ENCODE peak calls at places on chromosome 12, in eight cellular contexts. X is upper lobe of right lung; M is lower lobe of right lung; A is AG04450; T is CD4-positive, alpha-beta memory T cell; C is effector memory CD4-positive, alpha-beta T cell; Y is Panc1; D is CD8-positive, alpha-beta T cell. O is an unnamed sample. For H3K9me3, the result is how much of the 10 kb centered on the place peaks cover.

GRCh38 chr12:11901687-11902524 is 168.8 kb upstream of the BCL2L14 start:
- DNase-seq in A (no peak), C (no peak), Y (no peak), T (no peak), M (no peak), X (no peak), D (no peak), O (no peak)

GRCh38 chr12:62426095-62426488 is 40.5 kb upstream of the MON2 start:
- DNase-seq in A (no peak), X (no peak), Y (no peak), C (no peak), T (no peak), M (no peak), D (no peak), O (no peak)

GRCh38 chr12:1972260-1972659 is 32.0 kb downstream of the DCP1B start:
- DNase-seq in D (no peak), X (no peak), M (no peak), Y (no peak), T (no peak), A (peak), C (no peak), O (no peak)

GRCh38 chr12:69348162-69348938 is at the start of gene LYZ:
- DNase-seq in A (no peak), T (no peak), C (no peak), X (no peak), M (no peak), D (no peak), Y (no peak), O (no peak)

GRCh38 chr12:50283924-50284236 is 560 bp upstream of the LIMA1 start:
- DNase-seq in M (no peak), Y (no peak), T (no peak), X (no peak), C (no peak), D (no peak), A (no peak), O (no peak)

GRCh38 chr12:49264466-49264872 is 413 bp upstream of the TUBA1C start:
- DNase-seq in Y (no peak), M (no peak), T (peak), C (peak), A (no peak), X (no peak), D (no peak), O (peak)

GRCh38 chr12:53338916-53339315 is 2.8 kb upstream of the SP7 start:
- DNase-seq in T (no peak), M (no peak), Y (no peak), C (no peak), A (no peak), X (no peak), D (no peak), O (no peak)

GRCh38 chr12:47361389-47362031 is 281.8 kb upstream of the AMIGO2 start:
- DNase-seq in A (no peak), M (no peak), T (peak), D (no peak), Y (no peak), X (no peak), C (peak), O (no peak)

GRCh38 chr12:108526482-108527234 is 11.6 kb downstream of the FICD start:
- DNase-seq in Y (no peak), X (no peak), C (no peak), A (no peak), M (no peak), D (no peak), T (no peak), O (no peak)

GRCh38 chr12:29889737-29890136 is 106.0 kb upstream of the TMTC1 start:
- DNase-seq in T (no peak), Y (no peak), M (no peak), C (no peak), D (no peak), A (no peak), X (no peak), O (no peak)

GRCh38 chr12:55049676-55050075 is 29.9 kb downstream of the NEUROD4 start:
- DNase-seq in M (no peak), Y (no peak), T (no peak), A (no peak), X (no peak), D (no peak), C (no peak), O (no peak)

GRCh38 chr12:14893471-14894250 is 8.0 kb upstream of the MGP start:
- DNase-seq in X (no peak), C (no peak), T (no peak), M (no peak), Y (no peak), D (no peak), A (no peak), O (no peak)

GRCh38 chr12:128968668-128969067 is 115.4 kb downstream of the GLT1D1 start:
- DNase-seq in Y (no peak), M (no peak), X (no peak), D (no peak), T (no peak), A (no peak), C (no peak), O (no peak)

GRCh38 chr12:70648831-70649230 is 11.6 kb upstream of the PTPRB start:
- DNase-seq in A (no peak), M (no peak), D (no peak), C (no peak), T (no peak), Y (no peak), X (no peak), O (no peak)

GRCh38 chr12:51818567-51819300 is 29.8 kb downstream of the FIGNL2 start:
- DNase-seq in T (no peak), D (no peak), M (no peak), A (peak), X (peak), C (no peak), Y (no peak), O (no peak)

GRCh38 chr12:52312086-52312485 is 9.1 kb downstream of the KRT83 start:
- DNase-seq in T (no peak), D (no peak), A (no peak), X (no peak), M (no peak), Y (no peak), C (no peak), O (no peak)

GRCh38 chr12:47088021-47088944 is 8.5 kb upstream of the AMIGO2 start:
- DNase-seq in T (no peak), Y (no peak), X (no peak), M (no peak), A (no peak), C (no peak), D (no peak), O (no peak)

GRCh38 chr12:112900298-112901145 is 6.2 kb upstream of the OAS1 start:
- DNase-seq in X (no peak), C (peak), T (peak), D (no peak), Y (peak), A (no peak), M (no peak), O (no peak)

GRCh38 chr12:104612381-104612780 is 155.6 kb downstream of the CHST11 start:
- DNase-seq in Y (no peak), T (no peak), M (no peak), D (no peak), C (no peak), A (no peak), X (no peak), O (no peak)

GRCh38 chr12:48084066-48084465 is 21.8 kb downstream of the SENP1 start:
- DNase-seq in A (no peak), M (no peak), Y (no peak), X (no peak), T (no peak), C (no peak), D (no peak), O (no peak)

GRCh38 chr12:117034691-117035090 is 64.5 kb downstream of the TESC start:
- DNase-seq in C (no peak), D (no peak), Y (no peak), X (no peak), M (no peak), A (no peak), T (no peak), O (no peak)

GRCh38 chr12:101891462-101891971 is 14.1 kb downstream of the DRAM1 start:
- DNase-seq in D (no peak), A (peak), C (no peak), T (no peak), X (peak), Y (no peak), M (peak), O (no peak)

GRCh38 chr12:104182144-104182543 is 33.4 kb upstream of the TXNRD1 start:
- DNase-seq in Y (no peak), A (peak), X (no peak), D (no peak), M (no peak), C (no peak), T (no peak), O (no peak)

GRCh38 chr12:98998697-98999299 is 353.7 kb downstream of the APAF1 start:
- DNase-seq in X (no peak), T (peak), A (no peak), D (no peak), M (no peak), Y (peak), C (no peak), O (no peak)

GRCh38 chr12:3536096-3536875 is 45.3 kb downstream of the PRMT8 start:
- DNase-seq in T (no peak), C (no peak), X (no peak), M (no peak), D (no peak), A (no peak), Y (no peak), O (no peak)

GRCh38 chr12:64621257-64621942 is 11.1 kb downstream of the RASSF3 start:
- DNase-seq in A (peak), D (no peak), M (no peak), C (no peak), Y (no peak), T (no peak), X (no peak), O (no peak)

GRCh38 chr12:123050331-123050809 is 69.9 kb downstream of the ARL6IP4 start:
- DNase-seq in Y (no peak), T (no peak), D (no peak), C (no peak), M (no peak), A (no peak), X (no peak), O (no peak)

GRCh38 chr12:64680235-64680634 is 69.9 kb downstream of the RASSF3 start:
- DNase-seq in M (no peak), D (no peak), A (no peak), C (no peak), X (no peak), T (no peak), Y (no peak), O (no peak)

GRCh38 chr12:5123921-5124320 is 80.2 kb downstream of the KCNA5 start:
- DNase-seq in A (no peak), C (no peak), T (no peak), X (no peak), Y (no peak), M (no peak), D (no peak), O (no peak)

GRCh38 chr12:64892561-64892960 is 68.1 kb downstream of the TBC1D30 start:
- DNase-seq in C (no peak), T (no peak), M (no peak), A (no peak), X (no peak), D (no peak), Y (no peak), O (no peak)

GRCh38 chr12:121719926-121720414 is 7.4 kb downstream of the TMEM120B start:
- DNase-seq in A (peak), T (no peak), C (no peak), M (no peak), D (no peak), Y (no peak), X (no peak), O (no peak)

GRCh38 chr12:47558625-47559345 is 147.0 kb downstream of the RPAP3 start:
- DNase-seq in T (no peak), C (no peak), A (no peak), M (no peak), Y (no peak), X (no peak), D (no peak), O (no peak)

GRCh38 chr12:47085815-47086252 is 6.1 kb upstream of the AMIGO2 start:
- DNase-seq in D (no peak), X (no peak), T (peak), C (no peak), M (no peak), Y (no peak), A (no peak), O (no peak)

GRCh38 chr12:130447655-130447965 is 109.9 kb downstream of the PIWIL1 start:
- DNase-seq in M (no peak), Y (no peak), C (no peak), D (no peak), A (no peak), T (no peak), X (no peak), O (no peak)
- H3K9me3 ChIP-seq in M (under half), Y (under half), C (under half), D (under half), A (half or more), T (under half), X (under half), O (under half)

GRCh38 chr12:45966486-45966885 is 23.9 kb downstream of the SCAF11 start:
- DNase-seq in C (no peak), X (no peak), Y (no peak), D (no peak), A (peak), M (no peak), T (no peak), O (no peak)
- H3K9me3 ChIP-seq in C (under half), X (under half), Y (under half), D (under half), A (under half), M (under half), T (under half), O (under half)

GRCh38 chr12:133180669-133181068 is 626 bp upstream of the ZNF268 start:
- DNase-seq in Y (no peak), X (no peak), D (no peak), M (no peak), C (no peak), T (no peak), A (no peak), O (no peak)

DNA sequence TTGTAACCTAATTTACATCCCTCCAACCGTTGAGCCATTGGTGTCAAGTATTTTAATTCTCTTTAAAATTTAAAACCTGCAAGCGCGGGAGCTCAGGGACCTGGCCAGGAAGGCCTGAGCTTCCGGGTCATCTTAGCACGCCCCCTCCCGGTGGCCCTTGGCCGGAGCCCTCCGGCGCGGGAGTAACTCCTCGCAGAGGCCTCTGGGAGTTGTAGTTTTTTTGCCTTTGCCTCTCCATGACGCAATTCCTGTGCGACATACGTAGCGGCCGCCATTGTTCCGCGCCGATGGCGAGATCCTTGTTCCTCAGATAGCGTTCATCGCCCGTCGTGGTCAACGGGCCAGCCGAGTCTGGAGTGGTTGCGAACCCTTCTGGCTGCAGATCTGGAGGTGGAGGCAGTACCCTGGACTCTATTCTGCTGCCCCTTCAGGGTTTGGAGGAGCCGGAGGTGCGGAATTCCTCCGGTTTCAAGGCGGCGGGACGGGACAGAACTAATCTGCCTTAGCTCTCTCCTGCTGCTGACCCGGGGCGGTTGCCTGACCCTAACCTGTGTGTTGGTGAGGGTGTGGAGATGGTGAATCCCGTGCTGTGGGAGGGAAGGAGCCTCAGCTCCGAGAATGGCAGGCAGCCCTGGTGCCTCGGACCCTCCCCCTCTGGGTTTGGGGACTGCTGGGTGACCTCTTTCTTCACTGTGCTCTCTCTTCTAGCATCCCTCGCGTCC is at the start of gene ZNF268:
- DNase-seq in Y (peak), C (peak), M (peak), T (peak), A (peak), D (peak), X (peak), O (peak)
- H3K9me3 ChIP-seq in Y (half or more), C (under half), M (half or more), T (under half), A (half or more), D (under half), X (under half), O (under half)

DNA sequence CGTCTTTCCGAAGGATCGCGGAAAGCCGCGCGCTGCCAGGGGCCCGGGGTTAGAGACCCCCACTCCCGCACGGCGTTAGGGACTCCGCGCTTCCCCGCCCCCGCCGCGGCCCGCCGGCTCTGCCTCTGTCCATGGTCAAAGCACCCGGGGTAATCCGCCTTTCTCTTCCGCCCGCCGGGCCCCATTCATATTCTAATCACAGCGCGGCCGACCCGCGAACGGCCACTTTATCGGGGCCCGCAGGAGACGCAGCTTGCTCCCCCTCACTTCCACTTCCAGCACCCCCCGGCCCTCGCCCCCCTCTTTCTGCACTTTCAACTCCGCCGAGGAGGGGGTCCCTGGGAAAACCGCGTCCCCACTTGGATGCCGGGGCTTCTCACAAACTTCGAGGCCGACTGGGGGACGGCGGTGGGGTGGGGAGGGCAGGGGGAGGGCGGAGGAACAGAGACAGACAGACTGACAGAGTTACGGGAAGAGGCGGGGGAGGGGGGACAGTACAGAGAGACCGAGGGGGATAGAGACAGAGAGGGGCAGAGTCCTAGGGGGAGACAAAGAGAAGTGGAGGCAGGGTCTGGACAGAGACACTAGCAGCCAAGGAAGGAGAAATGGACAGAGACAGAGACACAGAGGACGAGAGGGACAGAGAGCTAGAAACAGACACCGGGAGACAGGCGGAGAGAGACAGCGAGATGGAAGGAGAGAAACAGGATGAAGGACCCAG is 1.1 kb upstream of the RFX4 start:
- DNase-seq in C (no peak), X (no peak), D (no peak), Y (no peak), A (no peak), M (peak), T (no peak), O (no peak)
- H3K9me3 ChIP-seq in C (under half), X (under half), D (under half), Y (under half), A (under half), M (under half), T (under half), O (under half)

O was measured in T-helper 17 cell.